ENCODE peak calls at places on chromosomes 12 and 14, in ten cellular contexts. One of them, this sample, is unnamed.

GRCh38 chr14:24481622-24482324 is 26.3 kb downstream of the CMA1 start:
- DNase-seq in neural progenitor cell: peak; percentile 82
- DNase-seq in PC-3: peak; percentile 46
- DNase-seq in aorta: no peak
- DNase-seq in mesenchymal stem cell: no peak
- DNase-seq in GM23248: peak; percentile 53
- DNase-seq in heart right ventricle: peak; percentile 29
- DNase-seq in substantia nigra: no peak
- DNase-seq in IMR-90: peak; percentile 8
- DNase-seq in fibroblast of lung: no peak
- DNase-seq in this sample: no peak

GRCh38 chr14:77663289-77663688 is 44.5 kb downstream of the ALKBH1 start:
- DNase-seq in neural progenitor cell: no peak
- DNase-seq in PC-3: peak; percentile 36
- DNase-seq in aorta: no peak
- DNase-seq in mesenchymal stem cell: peak; percentile 12
- DNase-seq in GM23248: peak; percentile 8
- DNase-seq in heart right ventricle: no peak
- DNase-seq in substantia nigra: no peak
- DNase-seq in IMR-90: peak; percentile 38
- DNase-seq in fibroblast of lung: no peak
- DNase-seq in this sample: no peak

GRCh38 chr12:6376079-6376941 is 947 bp upstream of the SCNN1A start:
- DNase-seq in neural progenitor cell: peak; percentile 87
- DNase-seq in PC-3: no peak
- DNase-seq in aorta: peak; percentile 83
- DNase-seq in mesenchymal stem cell: peak; percentile 56
- DNase-seq in GM23248: peak; percentile 85
- DNase-seq in heart right ventricle: no peak
- DNase-seq in substantia nigra: no peak
- DNase-seq in IMR-90: peak; percentile 64
- DNase-seq in fibroblast of lung: peak; percentile 74
- DNase-seq in this sample: no peak

GRCh38 chr12:104083769-104084475 is 19.6 kb downstream of the HCFC2 start:
- DNase-seq in neural progenitor cell: no peak
- DNase-seq in PC-3: no peak
- DNase-seq in aorta: no peak
- DNase-seq in mesenchymal stem cell: no peak
- DNase-seq in GM23248: no peak
- DNase-seq in heart right ventricle: no peak
- DNase-seq in substantia nigra: no peak
- DNase-seq in IMR-90: no peak
- DNase-seq in fibroblast of lung: no peak
- DNase-seq in this sample: no peak

GRCh38 chr12:42786400-42786799 is 196.9 kb upstream of the PRICKLE1 start:
- DNase-seq in neural progenitor cell: no peak
- DNase-seq in PC-3: no peak
- DNase-seq in aorta: no peak
- DNase-seq in mesenchymal stem cell: no peak
- DNase-seq in GM23248: peak; percentile 44
- DNase-seq in heart right ventricle: no peak
- DNase-seq in substantia nigra: no peak
- DNase-seq in IMR-90: peak; percentile 41
- DNase-seq in fibroblast of lung: no peak
- DNase-seq in this sample: no peak

GRCh38 chr12:32482226-32482625 is 82.9 kb downstream of the FGD4 start:
- DNase-seq in neural progenitor cell: no peak
- DNase-seq in PC-3: no peak
- DNase-seq in aorta: no peak
- DNase-seq in mesenchymal stem cell: no peak
- DNase-seq in GM23248: no peak
- DNase-seq in heart right ventricle: no peak
- DNase-seq in substantia nigra: no peak
- DNase-seq in IMR-90: no peak
- DNase-seq in fibroblast of lung: no peak
- DNase-seq in this sample: no peak

GRCh38 chr12:67484788-67485480 is 163.6 kb upstream of the DYRK2 start:
- DNase-seq in neural progenitor cell: no peak
- DNase-seq in PC-3: peak; percentile 63
- DNase-seq in aorta: no peak
- DNase-seq in mesenchymal stem cell: no peak
- DNase-seq in GM23248: no peak
- DNase-seq in heart right ventricle: no peak
- DNase-seq in substantia nigra: no peak
- DNase-seq in IMR-90: no peak
- DNase-seq in fibroblast of lung: no peak
- DNase-seq in this sample: no peak

GRCh38 chr12:50918584-50919316 is 33.6 kb upstream of the HIGD1C start:
- DNase-seq in neural progenitor cell: no peak
- DNase-seq in PC-3: no peak
- DNase-seq in aorta: no peak
- DNase-seq in mesenchymal stem cell: peak; percentile 43
- DNase-seq in GM23248: no peak
- DNase-seq in heart right ventricle: no peak
- DNase-seq in substantia nigra: no peak
- DNase-seq in IMR-90: peak; percentile 58
- DNase-seq in fibroblast of lung: no peak
- DNase-seq in this sample: no peak

GRCh38 chr14:68506021-68506644 is 286.7 kb downstream of the ZFP36L1 start:
- DNase-seq in neural progenitor cell: peak; percentile 26
- DNase-seq in PC-3: peak; percentile 71
- DNase-seq in aorta: no peak
- DNase-seq in mesenchymal stem cell: peak; percentile 56
- DNase-seq in GM23248: peak; percentile 85
- DNase-seq in heart right ventricle: peak; percentile 38
- DNase-seq in substantia nigra: no peak
- DNase-seq in IMR-90: peak; percentile 73
- DNase-seq in fibroblast of lung: peak; percentile 36
- DNase-seq in this sample: no peak

GRCh38 chr12:90575995-90576394 is 379.0 kb downstream of the CCER1 start:
- DNase-seq in neural progenitor cell: no peak
- DNase-seq in PC-3: no peak
- DNase-seq in aorta: no peak
- DNase-seq in mesenchymal stem cell: no peak
- DNase-seq in GM23248: no peak
- DNase-seq in heart right ventricle: no peak
- DNase-seq in substantia nigra: no peak
- DNase-seq in IMR-90: no peak
- DNase-seq in fibroblast of lung: no peak
- DNase-seq in this sample: no peak

GRCh38 chr14:89787525-89787924 is 167.0 kb downstream of the EFCAB11 start:
- DNase-seq in neural progenitor cell: no peak
- DNase-seq in PC-3: peak; percentile 14
- DNase-seq in aorta: no peak
- DNase-seq in mesenchymal stem cell: no peak
- DNase-seq in GM23248: peak; percentile 67
- DNase-seq in heart right ventricle: no peak
- DNase-seq in substantia nigra: no peak
- DNase-seq in IMR-90: peak; percentile 71
- DNase-seq in fibroblast of lung: no peak
- DNase-seq in this sample: no peak

GRCh38 chr12:50572275-50572674 is 67.5 kb downstream of the DIP2B start:
- DNase-seq in neural progenitor cell: no peak
- DNase-seq in PC-3: peak; percentile 58
- DNase-seq in aorta: no peak
- DNase-seq in mesenchymal stem cell: peak; percentile 86
- DNase-seq in GM23248: peak; percentile 94
- DNase-seq in heart right ventricle: no peak
- DNase-seq in substantia nigra: no peak
- DNase-seq in IMR-90: peak; percentile 89
- DNase-seq in fibroblast of lung: peak; percentile 94
- DNase-seq in this sample: no peak

GRCh38 chr12:96878704-96879103 is 28.4 kb upstream of the NEDD1 start:
- DNase-seq in neural progenitor cell: no peak
- DNase-seq in PC-3: peak; percentile 26
- DNase-seq in aorta: no peak
- DNase-seq in mesenchymal stem cell: no peak
- DNase-seq in GM23248: peak; percentile 62
- DNase-seq in heart right ventricle: no peak
- DNase-seq in substantia nigra: no peak
- DNase-seq in IMR-90: peak; percentile 80
- DNase-seq in fibroblast of lung: peak; percentile 17
- DNase-seq in this sample: no peak

GRCh38 chr12:356276-356988 is 32.7 kb downstream of the KDM5A start:
- DNase-seq in neural progenitor cell: no peak
- DNase-seq in PC-3: no peak
- DNase-seq in aorta: no peak
- DNase-seq in mesenchymal stem cell: peak; percentile 11
- DNase-seq in GM23248: peak; percentile 67
- DNase-seq in heart right ventricle: no peak
- DNase-seq in substantia nigra: no peak
- DNase-seq in IMR-90: peak; percentile 38
- DNase-seq in fibroblast of lung: no peak
- DNase-seq in this sample: no peak

GRCh38 chr12:130650131-130650530 is 66.0 kb downstream of the RIMBP2 start:
- DNase-seq in neural progenitor cell: no peak
- DNase-seq in PC-3: no peak
- DNase-seq in aorta: no peak
- DNase-seq in mesenchymal stem cell: no peak
- DNase-seq in GM23248: no peak
- DNase-seq in heart right ventricle: no peak
- DNase-seq in substantia nigra: no peak
- DNase-seq in IMR-90: no peak
- DNase-seq in fibroblast of lung: no peak
- DNase-seq in this sample: no peak

DNA sequence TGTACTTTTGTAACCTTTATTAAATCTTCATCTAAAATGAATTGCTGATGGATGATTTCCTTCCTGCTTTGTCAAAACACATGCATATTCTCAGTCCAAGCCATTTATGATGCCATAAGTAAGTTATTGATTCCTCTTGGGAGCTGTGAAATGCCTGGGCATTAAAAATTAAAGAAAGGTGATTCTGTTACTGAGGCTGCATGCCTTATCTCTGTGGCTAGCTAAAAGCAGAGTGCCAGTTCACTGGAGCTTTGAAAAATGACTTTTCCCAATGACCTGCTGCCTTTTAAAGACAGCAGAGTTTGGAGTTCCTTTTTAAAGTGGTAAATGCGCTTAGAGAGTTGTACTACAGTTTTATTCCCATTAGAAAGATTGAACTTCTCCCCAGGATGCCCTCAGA is 152.1 kb downstream of the TMTC2 start:
- DNase-seq in neural progenitor cell: no peak
- DNase-seq in PC-3: no peak
- DNase-seq in aorta: no peak
- DNase-seq in mesenchymal stem cell: no peak
- DNase-seq in GM23248: no peak
- DNase-seq in heart right ventricle: no peak
- DNase-seq in substantia nigra: no peak
- DNase-seq in IMR-90: no peak
- DNase-seq in fibroblast of lung: no peak
- DNase-seq in this sample: no peak
- H3K27ac ChIP-seq in neural progenitor cell: no peak overlapping the region
- H3K27ac ChIP-seq in PC-3: no peak overlapping the region
- H3K27ac ChIP-seq in aorta: no peak overlapping the region
- H3K27ac ChIP-seq in mesenchymal stem cell: no peak overlapping the region
- H3K27ac ChIP-seq in GM23248: no peak overlapping the region
- H3K27ac ChIP-seq in heart right ventricle: no peak overlapping the region
- H3K27ac ChIP-seq in substantia nigra: peak overlapping the region; percentile 92
- H3K27ac ChIP-seq in IMR-90: no peak overlapping the region
- H3K27ac ChIP-seq in fibroblast of lung: no peak overlapping the region
- H3K27ac ChIP-seq in this sample: peak overlapping the region; percentile 84

GRCh38 chr14:91654836-91655235 is 77.0 kb downstream of the CATSPERB start:
- DNase-seq in neural progenitor cell: no peak
- DNase-seq in PC-3: no peak
- DNase-seq in aorta: no peak
- DNase-seq in mesenchymal stem cell: no peak
- DNase-seq in GM23248: no peak
- DNase-seq in heart right ventricle: no peak
- DNase-seq in substantia nigra: no peak
- DNase-seq in IMR-90: no peak
- DNase-seq in fibroblast of lung: no peak
- DNase-seq in this sample: no peak
- H3K27ac ChIP-seq in neural progenitor cell: no peak overlapping the region
- H3K27ac ChIP-seq in PC-3: no peak overlapping the region
- H3K27ac ChIP-seq in aorta: no peak overlapping the region
- H3K27ac ChIP-seq in mesenchymal stem cell: no peak overlapping the region
- H3K27ac ChIP-seq in GM23248: no peak overlapping the region
- H3K27ac ChIP-seq in heart right ventricle: no peak overlapping the region
- H3K27ac ChIP-seq in substantia nigra: no peak overlapping the region
- H3K27ac ChIP-seq in IMR-90: no peak overlapping the region
- H3K27ac ChIP-seq in fibroblast of lung: no peak overlapping the region
- H3K27ac ChIP-seq in this sample: no peak overlapping the region

GRCh38 chr14:53979747-53980642 is 23.4 kb upstream of the BMP4 start:
- DNase-seq in neural progenitor cell: no peak
- DNase-seq in PC-3: no peak
- DNase-seq in aorta: no peak
- DNase-seq in mesenchymal stem cell: peak; percentile 87
- DNase-seq in GM23248: peak; percentile 56
- DNase-seq in heart right ventricle: peak; percentile 25
- DNase-seq in substantia nigra: no peak
- DNase-seq in IMR-90: peak; percentile 60
- DNase-seq in fibroblast of lung: peak; percentile 85
- DNase-seq in this sample: no peak

GRCh38 chr14:53978194-53978593 is 21.6 kb upstream of the BMP4 start:
- DNase-seq in neural progenitor cell: no peak
- DNase-seq in PC-3: no peak
- DNase-seq in aorta: no peak
- DNase-seq in mesenchymal stem cell: peak; percentile 50
- DNase-seq in GM23248: no peak
- DNase-seq in heart right ventricle: no peak
- DNase-seq in substantia nigra: no peak
- DNase-seq in IMR-90: no peak
- DNase-seq in fibroblast of lung: no peak
- DNase-seq in this sample: no peak

GRCh38 chr14:53975444-53975843 is 18.8 kb upstream of the BMP4 start:
- DNase-seq in neural progenitor cell: no peak
- DNase-seq in PC-3: no peak
- DNase-seq in aorta: no peak
- DNase-seq in mesenchymal stem cell: peak; percentile 6
- DNase-seq in GM23248: no peak
- DNase-seq in heart right ventricle: no peak
- DNase-seq in substantia nigra: no peak
- DNase-seq in IMR-90: no peak
- DNase-seq in fibroblast of lung: no peak
- DNase-seq in this sample: no peak

GRCh38 chr14:53982546-53982945 is 25.9 kb upstream of the BMP4 start:
- DNase-seq in neural progenitor cell: no peak
- DNase-seq in PC-3: no peak
- DNase-seq in aorta: no peak
- DNase-seq in mesenchymal stem cell: no peak
- DNase-seq in GM23248: no peak
- DNase-seq in heart right ventricle: no peak
- DNase-seq in substantia nigra: no peak
- DNase-seq in IMR-90: no peak
- DNase-seq in fibroblast of lung: no peak
- DNase-seq in this sample: no peak

GRCh38 chr14:53979141-53979673 is 22.6 kb upstream of the BMP4 start:
- DNase-seq in neural progenitor cell: peak; percentile 47
- DNase-seq in PC-3: no peak
- DNase-seq in aorta: no peak
- DNase-seq in mesenchymal stem cell: peak; percentile 79
- DNase-seq in GM23248: peak; percentile 30
- DNase-seq in heart right ventricle: no peak
- DNase-seq in substantia nigra: no peak
- DNase-seq in IMR-90: no peak
- DNase-seq in fibroblast of lung: no peak
- DNase-seq in this sample: no peak
- H3K27ac ChIP-seq in neural progenitor cell: no peak overlapping the region
- H3K27ac ChIP-seq in PC-3: no peak overlapping the region
- H3K27ac ChIP-seq in aorta: no peak overlapping the region
- H3K27ac ChIP-seq in mesenchymal stem cell: no peak overlapping the region
- H3K27ac ChIP-seq in GM23248: no peak overlapping the region
- H3K27ac ChIP-seq in heart right ventricle: no peak overlapping the region
- H3K27ac ChIP-seq in substantia nigra: no peak overlapping the region
- H3K27ac ChIP-seq in IMR-90: no peak overlapping the region
- H3K27ac ChIP-seq in fibroblast of lung: no peak overlapping the region
- H3K27ac ChIP-seq in this sample: no peak overlapping the region

GRCh38 chr14:91454580-91454979 is 37.0 kb upstream of the CCDC88C start:
- DNase-seq in neural progenitor cell: no peak
- DNase-seq in PC-3: no peak
- DNase-seq in aorta: no peak
- DNase-seq in mesenchymal stem cell: no peak
- DNase-seq in GM23248: no peak
- DNase-seq in heart right ventricle: no peak
- DNase-seq in substantia nigra: no peak
- DNase-seq in IMR-90: no peak
- DNase-seq in fibroblast of lung: no peak
- DNase-seq in this sample: no peak
- H3K27ac ChIP-seq in neural progenitor cell: no peak overlapping the region
- H3K27ac ChIP-seq in PC-3: no peak overlapping the region
- H3K27ac ChIP-seq in aorta: no peak overlapping the region
- H3K27ac ChIP-seq in mesenchymal stem cell: no peak overlapping the region
- H3K27ac ChIP-seq in GM23248: no peak overlapping the region
- H3K27ac ChIP-seq in heart right ventricle: no peak overlapping the region
- H3K27ac ChIP-seq in substantia nigra: no peak overlapping the region
- H3K27ac ChIP-seq in IMR-90: no peak overlapping the region
- H3K27ac ChIP-seq in fibroblast of lung: no peak overlapping the region
- H3K27ac ChIP-seq in this sample: no peak overlapping the region